ENCODE peak calls at places on chromosome 18, in nine cellular contexts. N is IMR-90; L is heart right ventricle; Y is upper lobe of right lung; E is BE2C; O is CD8-positive, alpha-beta memory T cell; Q is esophagus squamous epithelium; W is sigmoid colon; S is right cardiac atrium. X is an unnamed sample. For H3K4me1, the result is how much of the 10 kb centered on the place peaks cover.

GRCh38 chr18:70132999-70133398 is 72.5 kb downstream of the RTTN start:
- DNase-seq in N (peak), L (no peak), Y (no peak), E (no peak), O (no peak), Q (no peak), W (no peak), S (no peak), X (no peak)

GRCh38 chr18:41647914-41648313 is 307.1 kb upstream of the PIK3C3 start:
- DNase-seq in N (no peak), L (no peak), Y (no peak), E (no peak), O (no peak), Q (no peak), W (no peak), S (no peak), X (no peak)

GRCh38 chr18:78406743-78407455 is 572.7 kb upstream of the SALL3 start:
- DNase-seq in N (no peak), L (no peak), Y (no peak), E (no peak), O (no peak), Q (no peak), W (no peak), S (no peak), X (no peak)

GRCh38 chr18:78138993-78139496 is 840.6 kb upstream of the SALL3 start:
- DNase-seq in N (no peak), L (no peak), Y (no peak), E (no peak), O (no peak), Q (no peak), W (no peak), S (no peak), X (no peak)

GRCh38 chr18:56711706-56712445 is 60.7 kb downstream of the WDR7 start:
- DNase-seq in N (no peak), L (no peak), Y (no peak), E (no peak), O (no peak), Q (no peak), W (no peak), S (no peak), X (no peak)

GRCh38 chr18:73975266-73975665 is 172.4 kb downstream of the FBXO15 start:
- DNase-seq in N (peak), L (no peak), Y (no peak), E (no peak), O (no peak), Q (no peak), W (no peak), S (no peak), X (no peak)

GRCh38 chr18:73593207-73593606 is 554.4 kb downstream of the FBXO15 start:
- DNase-seq in N (no peak), L (no peak), Y (no peak), E (no peak), O (no peak), Q (no peak), W (no peak), S (no peak), X (no peak)

GRCh38 chr18:45102863-45103262 is 422.2 kb downstream of the SETBP1 start:
- DNase-seq in N (no peak), L (no peak), Y (no peak), E (no peak), O (no peak), Q (no peak), W (no peak), S (no peak), X (no peak)

GRCh38 chr18:23970161-23971153 is 44.1 kb upstream of the TTC39C start:
- DNase-seq in N (no peak), L (no peak), Y (no peak), E (no peak), O (peak), Q (peak), W (no peak), S (no peak), X (no peak)

GRCh38 chr18:61587865-61588264 is 254.6 kb downstream of the CDH20 start:
- DNase-seq in N (no peak), L (no peak), Y (no peak), E (no peak), O (no peak), Q (no peak), W (no peak), S (no peak), X (no peak)

GRCh38 chr18:316391-316790 is 48.5 kb upstream of the THOC1 start:
- DNase-seq in N (peak), L (no peak), Y (no peak), E (no peak), O (no peak), Q (no peak), W (no peak), S (no peak), X (no peak)

GRCh38 chr18:31199190-31199769 is 36.6 kb upstream of the DSC1 start:
- DNase-seq in N (no peak), L (no peak), Y (no peak), E (no peak), O (no peak), Q (no peak), W (no peak), S (no peak), X (no peak)

GRCh38 chr18:46155652-46156051 is 51.5 kb downstream of the HAUS1 start:
- DNase-seq in N (peak), L (no peak), Y (no peak), E (no peak), O (no peak), Q (no peak), W (no peak), S (no peak), X (no peak)

GRCh38 chr18:61854578-61854977 is 38.2 kb downstream of the RNF152 start:
- DNase-seq in N (peak), L (no peak), Y (no peak), E (no peak), O (no peak), Q (no peak), W (no peak), S (no peak), X (no peak)

GRCh38 chr18:33123852-33124251 is 316.7 kb downstream of the CCDC178 start:
- DNase-seq in N (no peak), L (no peak), Y (no peak), E (no peak), O (no peak), Q (no peak), W (no peak), S (no peak), X (no peak)

GRCh38 chr18:74945774-74946545 is 263.0 kb downstream of the PTGR3 start:
- DNase-seq in N (peak), L (no peak), Y (no peak), E (no peak), O (no peak), Q (no peak), W (no peak), S (no peak), X (no peak)

GRCh38 chr18:50201476-50201875 is 6.5 kb upstream of the MYO5B start:
- DNase-seq in N (no peak), L (no peak), Y (no peak), E (no peak), O (no peak), Q (no peak), W (no peak), S (no peak), X (no peak)

GRCh38 chr18:10213526-10213925 is 240.9 kb upstream of the APCDD1 start:
- DNase-seq in N (peak), L (no peak), Y (no peak), E (no peak), O (no peak), Q (no peak), W (no peak), S (no peak), X (no peak)

GRCh38 chr18:68428026-68428425 is 286.9 kb downstream of the TMX3 start:
- DNase-seq in N (peak), L (no peak), Y (no peak), E (peak), O (no peak), Q (no peak), W (no peak), S (no peak), X (no peak)

GRCh38 chr18:12837747-12838146 is 46.3 kb downstream of the PTPN2 start:
- DNase-seq in N (peak), L (no peak), Y (no peak), E (no peak), O (no peak), Q (no peak), W (no peak), S (no peak), X (no peak)

GRCh38 chr18:68944330-68944729 is 146.4 kb downstream of the CCDC102B start:
- DNase-seq in N (no peak), L (no peak), Y (no peak), E (no peak), O (no peak), Q (no peak), W (no peak), S (no peak), X (no peak)

GRCh38 chr18:70256184-70256583 is 32.7 kb upstream of the SOCS6 start:
- DNase-seq in N (no peak), L (no peak), Y (no peak), E (no peak), O (no peak), Q (no peak), W (no peak), S (no peak), X (no peak)

GRCh38 chr18:33576999-33577687 is 876 bp upstream of the ASXL3 start:
- DNase-seq in N (no peak), L (no peak), Y (no peak), E (no peak), O (no peak), Q (no peak), W (no peak), S (no peak), X (no peak)

GRCh38 chr18:24397131-24397693 is 412 bp downstream of the OSBPL1A start:
- DNase-seq in N (peak), L (peak), Y (no peak), E (peak), O (no peak), Q (peak), W (peak), S (no peak), X (no peak)

GRCh38 chr18:34121157-34121807 is 103.4 kb downstream of the NOL4 start:
- DNase-seq in N (no peak), L (no peak), Y (no peak), E (no peak), O (no peak), Q (no peak), W (no peak), S (no peak), X (no peak)

GRCh38 chr18:72181241-72181764 is 362.8 kb downstream of the CBLN2 start:
- DNase-seq in N (no peak), L (no peak), Y (no peak), E (no peak), O (no peak), Q (no peak), W (no peak), S (no peak), X (no peak)

GRCh38 chr18:2406544-2406943 is 164.8 kb downstream of the METTL4 start:
- DNase-seq in N (peak), L (no peak), Y (no peak), E (no peak), O (no peak), Q (no peak), W (no peak), S (no peak), X (no peak)

GRCh38 chr18:73235491-73235890 is 367.7 kb upstream of the NETO1 start:
- DNase-seq in N (peak), L (no peak), Y (no peak), E (no peak), O (no peak), Q (no peak), W (no peak), S (no peak), X (no peak)

GRCh38 chr18:28584726-28585125 is 407.8 kb upstream of the CDH2 start:
- DNase-seq in N (peak), L (no peak), Y (no peak), E (no peak), O (no peak), Q (no peak), W (no peak), S (no peak), X (no peak)

GRCh38 chr18:3454365-3455089 is 4.6 kb downstream of the TGIF1 start:
- DNase-seq in N (peak), L (peak), Y (no peak), E (no peak), O (no peak), Q (no peak), W (no peak), S (no peak), X (peak)

GRCh38 chr18:47800756-47801155 is 129.7 kb downstream of the SMAD2 start:
- DNase-seq in N (no peak), L (no peak), Y (no peak), E (no peak), O (no peak), Q (no peak), W (no peak), S (no peak), X (no peak)

GRCh38 chr18:55265916-55266488 is 306.7 kb upstream of the CCDC68 start:
- DNase-seq in N (peak), L (no peak), Y (no peak), E (no peak), O (no peak), Q (no peak), W (no peak), S (no peak), X (no peak)

GRCh38 chr18:55269632-55270031 is 310.4 kb upstream of the CCDC68 start:
- DNase-seq in N (no peak), L (no peak), Y (no peak), E (no peak), O (no peak), Q (no peak), W (no peak), S (no peak), X (no peak)

GRCh38 chr18:55268629-55269275 is 309.5 kb upstream of the CCDC68 start:
- DNase-seq in N (no peak), L (no peak), Y (no peak), E (no peak), O (no peak), Q (no peak), W (no peak), S (no peak), X (no peak)

GRCh38 chr18:55266981-55267380 is 307.7 kb upstream of the CCDC68 start:
- DNase-seq in N (no peak), L (no peak), Y (no peak), E (no peak), O (no peak), Q (no peak), W (no peak), S (no peak), X (no peak)

GRCh38 chr18:55268146-55268545 is 308.9 kb upstream of the CCDC68 start:
- DNase-seq in N (no peak), L (no peak), Y (no peak), E (no peak), O (no peak), Q (no peak), W (no peak), S (no peak), X (no peak)
- H3K4me1 ChIP-seq in N (under half), L (under half), Y (under half), E (under half), O (under half), Q (under half), W (under half), S (under half), X (under half)

DNA sequence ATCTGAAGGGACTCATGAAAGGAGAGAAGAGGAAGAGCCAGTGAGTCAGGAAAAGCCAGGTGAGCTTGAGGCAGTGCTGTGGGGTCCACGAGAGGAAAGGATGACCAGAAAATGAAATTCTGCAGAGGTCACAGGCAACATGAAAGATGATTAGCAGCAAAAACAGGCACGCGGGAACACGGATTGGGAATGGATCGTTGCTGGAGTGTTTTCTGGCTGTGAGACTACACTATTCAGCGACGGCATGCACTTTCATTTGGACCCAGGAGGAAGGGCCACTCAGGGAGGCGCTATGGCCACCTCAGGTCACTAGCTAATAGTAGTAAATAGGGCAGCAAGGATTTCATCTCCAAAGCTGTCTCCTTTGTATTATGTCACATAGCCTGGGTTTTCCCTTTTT is 44.8 kb downstream of the ZNF532 start:
- DNase-seq in N (no peak), L (no peak), Y (no peak), E (no peak), O (no peak), Q (no peak), W (no peak), S (no peak), X (no peak)
- H3K4me1 ChIP-seq in N (under half), L (under half), Y (under half), E (under half), O (under half), Q (under half), W (under half), S (under half), X (under half)

GRCh38 chr18:9106800-9107574 is 4.5 kb downstream of the NDUFV2 start:
- DNase-seq in N (no peak), L (no peak), Y (no peak), E (no peak), O (no peak), Q (no peak), W (no peak), S (no peak), X (no peak)
- H3K4me1 ChIP-seq in N (under half), L (under half), Y (half or more), E (under half), O (half or more), Q (half or more), W (half or more), S (under half), X (under half)

DNA sequence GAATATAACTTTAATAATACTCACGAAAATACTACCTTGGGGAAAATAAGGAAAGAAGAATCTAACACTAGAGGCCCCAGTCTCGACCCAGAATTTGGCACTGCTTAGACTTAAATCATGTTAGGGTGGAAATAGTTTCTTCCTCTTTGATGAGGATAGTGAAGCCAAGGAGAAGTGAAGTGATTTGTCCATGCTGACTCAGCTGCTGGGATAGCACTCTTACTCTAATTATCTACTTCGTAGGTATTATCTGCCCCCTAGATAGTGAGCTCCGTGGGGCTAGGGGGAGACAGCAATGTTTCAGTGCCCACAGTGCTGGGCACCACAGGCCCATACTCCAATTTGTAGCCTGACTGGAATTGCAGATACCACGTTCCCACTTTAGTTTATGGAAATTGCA is 2.6 kb downstream of the KCTD1 start:
- DNase-seq in N (no peak), L (no peak), Y (no peak), E (no peak), O (no peak), Q (no peak), W (no peak), S (no peak), X (no peak)
- H3K4me1 ChIP-seq in N (under half), L (under half), Y (under half), E (under half), O (under half), Q (half or more), W (under half), S (under half), X (under half)

DNA sequence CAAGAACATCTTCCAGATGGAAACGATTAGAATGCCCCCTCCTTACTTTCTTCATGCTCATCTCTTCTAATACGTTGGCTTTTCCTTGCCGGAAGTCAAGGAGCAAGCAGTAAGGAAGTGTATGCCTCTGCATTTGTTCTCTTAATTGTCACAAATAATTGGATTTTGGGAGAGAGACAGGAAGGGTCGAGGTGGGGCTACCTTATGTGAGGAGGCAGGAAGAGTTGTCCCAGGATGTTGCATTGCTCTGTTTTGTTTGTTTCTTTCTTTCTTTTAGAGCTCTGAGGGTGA is 51.2 kb upstream of the ZNF516 start:
- DNase-seq in N (no peak), L (no peak), Y (no peak), E (no peak), O (no peak), Q (no peak), W (no peak), S (no peak), X (no peak)
- H3K4me1 ChIP-seq in N (under half), L (under half), Y (under half), E (under half), O (under half), Q (under half), W (under half), S (under half), X (under half)

GRCh38 chr18:48882379-48882778 is 68.4 kb downstream of the SMAD7 start:
- DNase-seq in N (no peak), L (no peak), Y (peak), E (no peak), O (no peak), Q (no peak), W (peak), S (no peak), X (no peak)
- H3K4me1 ChIP-seq in N (under half), L (under half), Y (under half), E (under half), O (under half), Q (under half), W (under half), S (under half), X (under half)

GRCh38 chr18:79798999-79799370 is 1.2 kb downstream of the KCNG2 start:
- DNase-seq in N (no peak), L (no peak), Y (peak), E (no peak), O (no peak), Q (no peak), W (no peak), S (no peak), X (no peak)
- H3K4me1 ChIP-seq in N (under half), L (under half), Y (under half), E (under half), O (under half), Q (under half), W (under half), S (under half), X (under half)

GRCh38 chr18:22159014-22159413 is 10.4 kb upstream of the GATA6 start:
- DNase-seq in N (no peak), L (no peak), Y (no peak), E (no peak), O (no peak), Q (no peak), W (no peak), S (no peak), X (no peak)

GRCh38 chr18:22153428-22153827 is 16.0 kb upstream of the GATA6 start:
- DNase-seq in N (no peak), L (no peak), Y (no peak), E (no peak), O (no peak), Q (no peak), W (no peak), S (no peak), X (no peak)

GRCh38 chr18:22149710-22150109 is 19.7 kb upstream of the GATA6 start:
- DNase-seq in N (no peak), L (no peak), Y (no peak), E (no peak), O (no peak), Q (no peak), W (no peak), S (no peak), X (no peak)

GRCh38 chr18:22152093-22152492 is 17.3 kb upstream of the GATA6 start:
- DNase-seq in N (no peak), L (no peak), Y (no peak), E (no peak), O (no peak), Q (no peak), W (no peak), S (no peak), X (no peak)

DNA sequence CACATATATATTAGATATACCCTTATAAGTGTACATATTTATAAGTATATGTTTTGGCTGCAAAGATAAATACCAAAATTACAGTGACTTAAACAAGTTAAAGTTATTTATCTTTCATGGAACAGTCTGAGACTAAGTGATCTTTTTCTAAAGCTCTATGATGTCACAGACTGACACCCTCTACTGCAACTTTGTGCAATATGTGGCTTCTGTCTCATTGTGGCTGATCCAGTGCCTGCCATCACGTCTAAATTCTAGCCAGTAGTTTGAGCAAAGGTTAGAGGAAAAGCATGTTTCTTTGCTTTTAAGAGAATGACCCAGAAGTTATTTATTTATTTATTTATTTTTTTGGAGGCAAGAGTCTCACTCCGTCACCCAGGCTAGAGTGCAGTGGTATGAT is 13.8 kb upstream of the GATA6 start:
- DNase-seq in N (no peak), L (no peak), Y (no peak), E (no peak), O (no peak), Q (no peak), W (no peak), S (no peak), X (no peak)
- H3K4me1 ChIP-seq in N (under half), L (under half), Y (under half), E (under half), O (under half), Q (under half), W (under half), S (under half), X (under half)